ENCODE peak calls at places on chromosomes 16 and 17, in ten cellular contexts. One of them, this sample, is unnamed.

GRCh38 chr16:78425957-78426590 is 326.6 kb downstream of the WWOX start:
- DNase-seq in activated CD4-positive, CD25-positive, alpha-beta regulatory T cell: no peak
- DNase-seq in DMS153: no peak
- DNase-seq in NCI-H2029: no peak
- DNase-seq in hepatocyte: no peak
- DNase-seq in activated CD4-positive, alpha-beta memory T cell treated with anti-CD3 and anti-CD28 coated beads, Interleukin-2, amount 10 ng/mL, durations not matched to agents 7 days and 5 days: no peak
- DNase-seq in stimulated activated effector memory CD8-positive, alpha-beta T cell treated with anti-CD3 and anti-CD28 coated beads, Interleukin-12 subunit alpha, Interleukin-12 subunit beta, amount 100 ng/mL, for 72 hours: no peak
- DNase-seq in activated naive CD4-positive, alpha-beta T cell: no peak
- DNase-seq in substantia nigra: no peak
- DNase-seq in body of pancreas: no peak
- DNase-seq in this sample: no peak

GRCh38 chr17:77461277-77462057 is 320.7 kb downstream of the SEC14L1 start:
- DNase-seq in activated CD4-positive, CD25-positive, alpha-beta regulatory T cell: no peak
- DNase-seq in NCI-H2029: peak
- DNase-seq in stimulated activated effector memory CD8-positive, alpha-beta T cell treated with anti-CD3 and anti-CD28 coated beads, Interleukin-12 subunit alpha, Interleukin-12 subunit beta, amount 100 ng/mL, for 72 hours: no peak
- DNase-seq in hepatocyte: no peak
- DNase-seq in activated CD4-positive, alpha-beta memory T cell treated with anti-CD3 and anti-CD28 coated beads, Interleukin-2, amount 10 ng/mL, durations not matched to agents 7 days and 5 days: no peak
- DNase-seq in body of pancreas: no peak
- DNase-seq in DMS153: no peak
- DNase-seq in substantia nigra: no peak
- DNase-seq in activated naive CD4-positive, alpha-beta T cell: no peak
- DNase-seq in this sample: no peak

GRCh38 chr17:75516619-75517276 is 420 bp downstream of the TSEN54 start:
- DNase-seq in activated CD4-positive, CD25-positive, alpha-beta regulatory T cell: no peak
- DNase-seq in hepatocyte: peak
- DNase-seq in activated naive CD4-positive, alpha-beta T cell: no peak
- DNase-seq in substantia nigra: peak
- DNase-seq in body of pancreas: peak
- DNase-seq in DMS153: no peak
- DNase-seq in activated CD4-positive, alpha-beta memory T cell treated with anti-CD3 and anti-CD28 coated beads, Interleukin-2, amount 10 ng/mL, durations not matched to agents 7 days and 5 days: peak
- DNase-seq in stimulated activated effector memory CD8-positive, alpha-beta T cell treated with anti-CD3 and anti-CD28 coated beads, Interleukin-12 subunit alpha, Interleukin-12 subunit beta, amount 100 ng/mL, for 72 hours: peak
- DNase-seq in NCI-H2029: no peak
- DNase-seq in this sample: no peak

GRCh38 chr17:5584971-5585794 is 874 bp upstream of the NLRP1 start:
- DNase-seq in DMS153: no peak
- DNase-seq in activated CD4-positive, alpha-beta memory T cell treated with anti-CD3 and anti-CD28 coated beads, Interleukin-2, amount 10 ng/mL, durations not matched to agents 7 days and 5 days: no peak
- DNase-seq in stimulated activated effector memory CD8-positive, alpha-beta T cell treated with anti-CD3 and anti-CD28 coated beads, Interleukin-12 subunit alpha, Interleukin-12 subunit beta, amount 100 ng/mL, for 72 hours: no peak
- DNase-seq in NCI-H2029: no peak
- DNase-seq in activated CD4-positive, CD25-positive, alpha-beta regulatory T cell: no peak
- DNase-seq in activated naive CD4-positive, alpha-beta T cell: no peak
- DNase-seq in substantia nigra: no peak
- DNase-seq in hepatocyte: no peak
- DNase-seq in body of pancreas: no peak
- DNase-seq in this sample: no peak

GRCh38 chr16:67946128-67946569 is 2.2 kb upstream of the LCAT start:
- DNase-seq in body of pancreas: no peak
- DNase-seq in activated CD4-positive, alpha-beta memory T cell treated with anti-CD3 and anti-CD28 coated beads, Interleukin-2, amount 10 ng/mL, durations not matched to agents 7 days and 5 days: no peak
- DNase-seq in DMS153: no peak
- DNase-seq in hepatocyte: no peak
- DNase-seq in NCI-H2029: no peak
- DNase-seq in activated naive CD4-positive, alpha-beta T cell: no peak
- DNase-seq in substantia nigra: no peak
- DNase-seq in stimulated activated effector memory CD8-positive, alpha-beta T cell treated with anti-CD3 and anti-CD28 coated beads, Interleukin-12 subunit alpha, Interleukin-12 subunit beta, amount 100 ng/mL, for 72 hours: no peak
- DNase-seq in activated CD4-positive, CD25-positive, alpha-beta regulatory T cell: no peak
- DNase-seq in this sample: no peak

GRCh38 chr16:77276686-77277085 is 77.5 kb downstream of the SYCE1L start:
- DNase-seq in substantia nigra: no peak
- DNase-seq in DMS153: peak
- DNase-seq in hepatocyte: no peak
- DNase-seq in activated naive CD4-positive, alpha-beta T cell: no peak
- DNase-seq in stimulated activated effector memory CD8-positive, alpha-beta T cell treated with anti-CD3 and anti-CD28 coated beads, Interleukin-12 subunit alpha, Interleukin-12 subunit beta, amount 100 ng/mL, for 72 hours: no peak
- DNase-seq in activated CD4-positive, CD25-positive, alpha-beta regulatory T cell: no peak
- DNase-seq in activated CD4-positive, alpha-beta memory T cell treated with anti-CD3 and anti-CD28 coated beads, Interleukin-2, amount 10 ng/mL, durations not matched to agents 7 days and 5 days: no peak
- DNase-seq in body of pancreas: no peak
- DNase-seq in NCI-H2029: no peak
- DNase-seq in this sample: no peak

GRCh38 chr17:59830007-59830630 is 62.6 kb downstream of the TUBD1 start:
- DNase-seq in body of pancreas: no peak
- DNase-seq in activated CD4-positive, CD25-positive, alpha-beta regulatory T cell: no peak
- DNase-seq in NCI-H2029: no peak
- DNase-seq in DMS153: no peak
- DNase-seq in activated CD4-positive, alpha-beta memory T cell treated with anti-CD3 and anti-CD28 coated beads, Interleukin-2, amount 10 ng/mL, durations not matched to agents 7 days and 5 days: peak
- DNase-seq in substantia nigra: no peak
- DNase-seq in stimulated activated effector memory CD8-positive, alpha-beta T cell treated with anti-CD3 and anti-CD28 coated beads, Interleukin-12 subunit alpha, Interleukin-12 subunit beta, amount 100 ng/mL, for 72 hours: peak
- DNase-seq in activated naive CD4-positive, alpha-beta T cell: no peak
- DNase-seq in hepatocyte: no peak
- DNase-seq in this sample: no peak

GRCh38 chr16:72621651-72622050 is 426.3 kb downstream of the ZFHX3 start:
- DNase-seq in activated CD4-positive, CD25-positive, alpha-beta regulatory T cell: no peak
- DNase-seq in substantia nigra: no peak
- DNase-seq in body of pancreas: no peak
- DNase-seq in hepatocyte: no peak
- DNase-seq in DMS153: no peak
- DNase-seq in NCI-H2029: no peak
- DNase-seq in activated naive CD4-positive, alpha-beta T cell: no peak
- DNase-seq in stimulated activated effector memory CD8-positive, alpha-beta T cell treated with anti-CD3 and anti-CD28 coated beads, Interleukin-12 subunit alpha, Interleukin-12 subunit beta, amount 100 ng/mL, for 72 hours: no peak
- DNase-seq in activated CD4-positive, alpha-beta memory T cell treated with anti-CD3 and anti-CD28 coated beads, Interleukin-2, amount 10 ng/mL, durations not matched to agents 7 days and 5 days: no peak
- DNase-seq in this sample: no peak

GRCh38 chr16:56753410-56753809 is 23.5 kb downstream of the NUP93 start:
- DNase-seq in body of pancreas: no peak
- DNase-seq in stimulated activated effector memory CD8-positive, alpha-beta T cell treated with anti-CD3 and anti-CD28 coated beads, Interleukin-12 subunit alpha, Interleukin-12 subunit beta, amount 100 ng/mL, for 72 hours: no peak
- DNase-seq in activated CD4-positive, alpha-beta memory T cell treated with anti-CD3 and anti-CD28 coated beads, Interleukin-2, amount 10 ng/mL, durations not matched to agents 7 days and 5 days: no peak
- DNase-seq in hepatocyte: no peak
- DNase-seq in activated naive CD4-positive, alpha-beta T cell: no peak
- DNase-seq in activated CD4-positive, CD25-positive, alpha-beta regulatory T cell: no peak
- DNase-seq in DMS153: no peak
- DNase-seq in substantia nigra: no peak
- DNase-seq in NCI-H2029: no peak
- DNase-seq in this sample: no peak

GRCh38 chr16:59527206-59527997 is 793.3 kb upstream of the GOT2 start:
- DNase-seq in DMS153: no peak
- DNase-seq in NCI-H2029: no peak
- DNase-seq in activated CD4-positive, alpha-beta memory T cell treated with anti-CD3 and anti-CD28 coated beads, Interleukin-2, amount 10 ng/mL, durations not matched to agents 7 days and 5 days: no peak
- DNase-seq in activated CD4-positive, CD25-positive, alpha-beta regulatory T cell: no peak
- DNase-seq in hepatocyte: no peak
- DNase-seq in stimulated activated effector memory CD8-positive, alpha-beta T cell treated with anti-CD3 and anti-CD28 coated beads, Interleukin-12 subunit alpha, Interleukin-12 subunit beta, amount 100 ng/mL, for 72 hours: no peak
- DNase-seq in activated naive CD4-positive, alpha-beta T cell: no peak
- DNase-seq in substantia nigra: no peak
- DNase-seq in body of pancreas: no peak
- DNase-seq in this sample: no peak

GRCh38 chr16:83581082-83581481 is 226.7 kb upstream of the HSBP1 start:
- DNase-seq in activated CD4-positive, CD25-positive, alpha-beta regulatory T cell: no peak
- DNase-seq in activated naive CD4-positive, alpha-beta T cell: no peak
- DNase-seq in DMS153: no peak
- DNase-seq in NCI-H2029: no peak
- DNase-seq in substantia nigra: no peak
- DNase-seq in stimulated activated effector memory CD8-positive, alpha-beta T cell treated with anti-CD3 and anti-CD28 coated beads, Interleukin-12 subunit alpha, Interleukin-12 subunit beta, amount 100 ng/mL, for 72 hours: no peak
- DNase-seq in hepatocyte: no peak
- DNase-seq in body of pancreas: no peak
- DNase-seq in activated CD4-positive, alpha-beta memory T cell treated with anti-CD3 and anti-CD28 coated beads, Interleukin-2, amount 10 ng/mL, durations not matched to agents 7 days and 5 days: no peak
- DNase-seq in this sample: no peak

GRCh38 chr17:39283896-39284295 is 58.2 kb upstream of the STAC2 start:
- DNase-seq in activated naive CD4-positive, alpha-beta T cell: no peak
- DNase-seq in stimulated activated effector memory CD8-positive, alpha-beta T cell treated with anti-CD3 and anti-CD28 coated beads, Interleukin-12 subunit alpha, Interleukin-12 subunit beta, amount 100 ng/mL, for 72 hours: no peak
- DNase-seq in body of pancreas: no peak
- DNase-seq in NCI-H2029: no peak
- DNase-seq in DMS153: no peak
- DNase-seq in hepatocyte: no peak
- DNase-seq in activated CD4-positive, alpha-beta memory T cell treated with anti-CD3 and anti-CD28 coated beads, Interleukin-2, amount 10 ng/mL, durations not matched to agents 7 days and 5 days: no peak
- DNase-seq in activated CD4-positive, CD25-positive, alpha-beta regulatory T cell: no peak
- DNase-seq in substantia nigra: no peak
- DNase-seq in this sample: no peak

GRCh38 chr16:16158741-16159374 is 64.4 kb downstream of the ABCC6 start:
- DNase-seq in stimulated activated effector memory CD8-positive, alpha-beta T cell treated with anti-CD3 and anti-CD28 coated beads, Interleukin-12 subunit alpha, Interleukin-12 subunit beta, amount 100 ng/mL, for 72 hours: no peak
- DNase-seq in hepatocyte: no peak
- DNase-seq in activated naive CD4-positive, alpha-beta T cell: no peak
- DNase-seq in NCI-H2029: no peak
- DNase-seq in body of pancreas: no peak
- DNase-seq in DMS153: no peak
- DNase-seq in activated CD4-positive, alpha-beta memory T cell treated with anti-CD3 and anti-CD28 coated beads, Interleukin-2, amount 10 ng/mL, durations not matched to agents 7 days and 5 days: no peak
- DNase-seq in substantia nigra: no peak
- DNase-seq in activated CD4-positive, CD25-positive, alpha-beta regulatory T cell: no peak
- DNase-seq in this sample: no peak

GRCh38 chr17:83071966-83072562 is 7.3 kb upstream of the METRNL start:
- DNase-seq in substantia nigra: no peak
- DNase-seq in DMS153: no peak
- DNase-seq in stimulated activated effector memory CD8-positive, alpha-beta T cell treated with anti-CD3 and anti-CD28 coated beads, Interleukin-12 subunit alpha, Interleukin-12 subunit beta, amount 100 ng/mL, for 72 hours: no peak
- DNase-seq in activated naive CD4-positive, alpha-beta T cell: no peak
- DNase-seq in activated CD4-positive, alpha-beta memory T cell treated with anti-CD3 and anti-CD28 coated beads, Interleukin-2, amount 10 ng/mL, durations not matched to agents 7 days and 5 days: no peak
- DNase-seq in hepatocyte: no peak
- DNase-seq in NCI-H2029: no peak
- DNase-seq in activated CD4-positive, CD25-positive, alpha-beta regulatory T cell: no peak
- DNase-seq in body of pancreas: no peak
- DNase-seq in this sample: no peak

GRCh38 chr17:50904522-50905459 is 38.6 kb upstream of the TOB1 start:
- DNase-seq in activated CD4-positive, alpha-beta memory T cell treated with anti-CD3 and anti-CD28 coated beads, Interleukin-2, amount 10 ng/mL, durations not matched to agents 7 days and 5 days: no peak
- DNase-seq in stimulated activated effector memory CD8-positive, alpha-beta T cell treated with anti-CD3 and anti-CD28 coated beads, Interleukin-12 subunit alpha, Interleukin-12 subunit beta, amount 100 ng/mL, for 72 hours: no peak
- DNase-seq in activated CD4-positive, CD25-positive, alpha-beta regulatory T cell: no peak
- DNase-seq in substantia nigra: peak
- DNase-seq in body of pancreas: peak
- DNase-seq in hepatocyte: peak
- DNase-seq in activated naive CD4-positive, alpha-beta T cell: no peak
- DNase-seq in DMS153: peak
- DNase-seq in NCI-H2029: peak
- DNase-seq in this sample: peak

GRCh38 chr17:50517504-50518264 is 9.4 kb downstream of the MYCBPAP start:
- DNase-seq in DMS153: no peak
- DNase-seq in stimulated activated effector memory CD8-positive, alpha-beta T cell treated with anti-CD3 and anti-CD28 coated beads, Interleukin-12 subunit alpha, Interleukin-12 subunit beta, amount 100 ng/mL, for 72 hours: no peak
- DNase-seq in NCI-H2029: no peak
- DNase-seq in body of pancreas: no peak
- DNase-seq in hepatocyte: no peak
- DNase-seq in activated CD4-positive, CD25-positive, alpha-beta regulatory T cell: no peak
- DNase-seq in activated CD4-positive, alpha-beta memory T cell treated with anti-CD3 and anti-CD28 coated beads, Interleukin-2, amount 10 ng/mL, durations not matched to agents 7 days and 5 days: no peak
- DNase-seq in substantia nigra: no peak
- DNase-seq in activated naive CD4-positive, alpha-beta T cell: no peak
- DNase-seq in this sample: no peak

GRCh38 chr16:25045696-25046381 is 30.7 kb upstream of the ARHGAP17 start:
- DNase-seq in body of pancreas: no peak
- DNase-seq in NCI-H2029: no peak
- DNase-seq in activated CD4-positive, CD25-positive, alpha-beta regulatory T cell: no peak
- DNase-seq in activated naive CD4-positive, alpha-beta T cell: no peak
- DNase-seq in substantia nigra: no peak
- DNase-seq in stimulated activated effector memory CD8-positive, alpha-beta T cell treated with anti-CD3 and anti-CD28 coated beads, Interleukin-12 subunit alpha, Interleukin-12 subunit beta, amount 100 ng/mL, for 72 hours: no peak
- DNase-seq in hepatocyte: no peak
- DNase-seq in activated CD4-positive, alpha-beta memory T cell treated with anti-CD3 and anti-CD28 coated beads, Interleukin-2, amount 10 ng/mL, durations not matched to agents 7 days and 5 days: no peak
- DNase-seq in DMS153: no peak
- DNase-seq in this sample: no peak

GRCh38 chr17:36550491-36551417 is 6.0 kb downstream of the GGNBP2 start:
- DNase-seq in DMS153: no peak
- DNase-seq in substantia nigra: no peak
- DNase-seq in activated CD4-positive, CD25-positive, alpha-beta regulatory T cell: no peak
- DNase-seq in activated naive CD4-positive, alpha-beta T cell: no peak
- DNase-seq in body of pancreas: no peak
- DNase-seq in hepatocyte: no peak
- DNase-seq in activated CD4-positive, alpha-beta memory T cell treated with anti-CD3 and anti-CD28 coated beads, Interleukin-2, amount 10 ng/mL, durations not matched to agents 7 days and 5 days: no peak
- DNase-seq in stimulated activated effector memory CD8-positive, alpha-beta T cell treated with anti-CD3 and anti-CD28 coated beads, Interleukin-12 subunit alpha, Interleukin-12 subunit beta, amount 100 ng/mL, for 72 hours: no peak
- DNase-seq in NCI-H2029: no peak
- DNase-seq in this sample: no peak

GRCh38 chr16:81499576-81500380 is 55.2 kb downstream of the CMIP start:
- DNase-seq in substantia nigra: no peak
- DNase-seq in stimulated activated effector memory CD8-positive, alpha-beta T cell treated with anti-CD3 and anti-CD28 coated beads, Interleukin-12 subunit alpha, Interleukin-12 subunit beta, amount 100 ng/mL, for 72 hours: no peak
- DNase-seq in activated CD4-positive, CD25-positive, alpha-beta regulatory T cell: no peak
- DNase-seq in activated naive CD4-positive, alpha-beta T cell: no peak
- DNase-seq in DMS153: no peak
- DNase-seq in hepatocyte: no peak
- DNase-seq in activated CD4-positive, alpha-beta memory T cell treated with anti-CD3 and anti-CD28 coated beads, Interleukin-2, amount 10 ng/mL, durations not matched to agents 7 days and 5 days: no peak
- DNase-seq in body of pancreas: no peak
- DNase-seq in NCI-H2029: no peak
- DNase-seq in this sample: no peak

GRCh38 chr17:39365252-39365651 is 36.2 kb downstream of the FBXL20 start:
- DNase-seq in activated CD4-positive, alpha-beta memory T cell treated with anti-CD3 and anti-CD28 coated beads, Interleukin-2, amount 10 ng/mL, durations not matched to agents 7 days and 5 days: no peak
- DNase-seq in activated naive CD4-positive, alpha-beta T cell: no peak
- DNase-seq in activated CD4-positive, CD25-positive, alpha-beta regulatory T cell: no peak
- DNase-seq in hepatocyte: no peak
- DNase-seq in substantia nigra: no peak
- DNase-seq in NCI-H2029: no peak
- DNase-seq in body of pancreas: no peak
- DNase-seq in DMS153: no peak
- DNase-seq in stimulated activated effector memory CD8-positive, alpha-beta T cell treated with anti-CD3 and anti-CD28 coated beads, Interleukin-12 subunit alpha, Interleukin-12 subunit beta, amount 100 ng/mL, for 72 hours: no peak
- DNase-seq in this sample: no peak

GRCh38 chr16:27426423-27427408 is 24.7 kb downstream of the IL21R start:
- DNase-seq in stimulated activated effector memory CD8-positive, alpha-beta T cell treated with anti-CD3 and anti-CD28 coated beads, Interleukin-12 subunit alpha, Interleukin-12 subunit beta, amount 100 ng/mL, for 72 hours: peak
- DNase-seq in activated CD4-positive, CD25-positive, alpha-beta regulatory T cell: peak
- DNase-seq in NCI-H2029: peak
- DNase-seq in substantia nigra: no peak
- DNase-seq in hepatocyte: no peak
- DNase-seq in activated CD4-positive, alpha-beta memory T cell treated with anti-CD3 and anti-CD28 coated beads, Interleukin-2, amount 10 ng/mL, durations not matched to agents 7 days and 5 days: peak
- DNase-seq in activated naive CD4-positive, alpha-beta T cell: no peak
- DNase-seq in DMS153: no peak
- DNase-seq in body of pancreas: peak
- DNase-seq in this sample: no peak

GRCh38 chr17:59093702-59094231 is 12.9 kb downstream of the TRIM37 start:
- DNase-seq in DMS153: no peak
- DNase-seq in activated CD4-positive, CD25-positive, alpha-beta regulatory T cell: no peak
- DNase-seq in activated CD4-positive, alpha-beta memory T cell treated with anti-CD3 and anti-CD28 coated beads, Interleukin-2, amount 10 ng/mL, durations not matched to agents 7 days and 5 days: no peak
- DNase-seq in stimulated activated effector memory CD8-positive, alpha-beta T cell treated with anti-CD3 and anti-CD28 coated beads, Interleukin-12 subunit alpha, Interleukin-12 subunit beta, amount 100 ng/mL, for 72 hours: no peak
- DNase-seq in substantia nigra: no peak
- DNase-seq in NCI-H2029: no peak
- DNase-seq in hepatocyte: peak
- DNase-seq in activated naive CD4-positive, alpha-beta T cell: no peak
- DNase-seq in body of pancreas: peak
- DNase-seq in this sample: no peak

GRCh38 chr17:73802314-73802713 is 158.1 kb upstream of the SDK2 start:
- DNase-seq in activated naive CD4-positive, alpha-beta T cell: no peak
- DNase-seq in NCI-H2029: no peak
- DNase-seq in substantia nigra: no peak
- DNase-seq in body of pancreas: no peak
- DNase-seq in activated CD4-positive, CD25-positive, alpha-beta regulatory T cell: no peak
- DNase-seq in DMS153: no peak
- DNase-seq in activated CD4-positive, alpha-beta memory T cell treated with anti-CD3 and anti-CD28 coated beads, Interleukin-2, amount 10 ng/mL, durations not matched to agents 7 days and 5 days: no peak
- DNase-seq in hepatocyte: no peak
- DNase-seq in stimulated activated effector memory CD8-positive, alpha-beta T cell treated with anti-CD3 and anti-CD28 coated beads, Interleukin-12 subunit alpha, Interleukin-12 subunit beta, amount 100 ng/mL, for 72 hours: no peak
- DNase-seq in this sample: no peak

GRCh38 chr16:28609631-28610594 is at the start of gene SULT1A1:
- DNase-seq in activated CD4-positive, alpha-beta memory T cell treated with anti-CD3 and anti-CD28 coated beads, Interleukin-2, amount 10 ng/mL, durations not matched to agents 7 days and 5 days: no peak
- DNase-seq in activated naive CD4-positive, alpha-beta T cell: no peak
- DNase-seq in stimulated activated effector memory CD8-positive, alpha-beta T cell treated with anti-CD3 and anti-CD28 coated beads, Interleukin-12 subunit alpha, Interleukin-12 subunit beta, amount 100 ng/mL, for 72 hours: no peak
- DNase-seq in NCI-H2029: no peak
- DNase-seq in DMS153: no peak
- DNase-seq in body of pancreas: peak
- DNase-seq in substantia nigra: no peak
- DNase-seq in activated CD4-positive, CD25-positive, alpha-beta regulatory T cell: no peak
- DNase-seq in hepatocyte: peak
- DNase-seq in this sample: no peak

GRCh38 chr16:67539271-67539670 is 10.6 kb downstream of the RIPOR1 start:
- DNase-seq in activated naive CD4-positive, alpha-beta T cell: no peak
- DNase-seq in activated CD4-positive, CD25-positive, alpha-beta regulatory T cell: no peak
- DNase-seq in stimulated activated effector memory CD8-positive, alpha-beta T cell treated with anti-CD3 and anti-CD28 coated beads, Interleukin-12 subunit alpha, Interleukin-12 subunit beta, amount 100 ng/mL, for 72 hours: no peak
- DNase-seq in hepatocyte: no peak
- DNase-seq in body of pancreas: no peak
- DNase-seq in DMS153: no peak
- DNase-seq in NCI-H2029: no peak
- DNase-seq in activated CD4-positive, alpha-beta memory T cell treated with anti-CD3 and anti-CD28 coated beads, Interleukin-2, amount 10 ng/mL, durations not matched to agents 7 days and 5 days: no peak
- DNase-seq in substantia nigra: no peak
- DNase-seq in this sample: no peak

GRCh38 chr16:87538594-87538993 is 45.8 kb upstream of the ZCCHC14 start:
- DNase-seq in NCI-H2029: no peak
- DNase-seq in hepatocyte: no peak
- DNase-seq in activated naive CD4-positive, alpha-beta T cell: no peak
- DNase-seq in substantia nigra: no peak
- DNase-seq in activated CD4-positive, alpha-beta memory T cell treated with anti-CD3 and anti-CD28 coated beads, Interleukin-2, amount 10 ng/mL, durations not matched to agents 7 days and 5 days: no peak
- DNase-seq in activated CD4-positive, CD25-positive, alpha-beta regulatory T cell: no peak
- DNase-seq in stimulated activated effector memory CD8-positive, alpha-beta T cell treated with anti-CD3 and anti-CD28 coated beads, Interleukin-12 subunit alpha, Interleukin-12 subunit beta, amount 100 ng/mL, for 72 hours: no peak
- DNase-seq in DMS153: no peak
- DNase-seq in body of pancreas: no peak
- DNase-seq in this sample: no peak

GRCh38 chr17:50274142-50274944 is at the start of gene TMEM92:
- DNase-seq in substantia nigra: no peak
- DNase-seq in activated CD4-positive, alpha-beta memory T cell treated with anti-CD3 and anti-CD28 coated beads, Interleukin-2, amount 10 ng/mL, durations not matched to agents 7 days and 5 days: no peak
- DNase-seq in NCI-H2029: no peak
- DNase-seq in activated CD4-positive, CD25-positive, alpha-beta regulatory T cell: no peak
- DNase-seq in hepatocyte: peak
- DNase-seq in activated naive CD4-positive, alpha-beta T cell: no peak
- DNase-seq in stimulated activated effector memory CD8-positive, alpha-beta T cell treated with anti-CD3 and anti-CD28 coated beads, Interleukin-12 subunit alpha, Interleukin-12 subunit beta, amount 100 ng/mL, for 72 hours: no peak
- DNase-seq in DMS153: peak
- DNase-seq in body of pancreas: peak
- DNase-seq in this sample: no peak

GRCh38 chr16:87323727-87324410 is 6.7 kb upstream of the C16orf95 start:
- DNase-seq in hepatocyte: no peak
- DNase-seq in body of pancreas: no peak
- DNase-seq in substantia nigra: no peak
- DNase-seq in stimulated activated effector memory CD8-positive, alpha-beta T cell treated with anti-CD3 and anti-CD28 coated beads, Interleukin-12 subunit alpha, Interleukin-12 subunit beta, amount 100 ng/mL, for 72 hours: no peak
- DNase-seq in activated naive CD4-positive, alpha-beta T cell: no peak
- DNase-seq in activated CD4-positive, alpha-beta memory T cell treated with anti-CD3 and anti-CD28 coated beads, Interleukin-2, amount 10 ng/mL, durations not matched to agents 7 days and 5 days: no peak
- DNase-seq in NCI-H2029: no peak
- DNase-seq in activated CD4-positive, CD25-positive, alpha-beta regulatory T cell: no peak
- DNase-seq in DMS153: no peak
- DNase-seq in this sample: no peak